ENCODE peak calls at places on chromosomes 7 and 10, in four cellular contexts. E is K562, Z is HepG2, W is A549. Y is an unnamed sample.

GRCh38 chr10:114723361-114723760 is 65.3 kb upstream of the ABLIM1 start:
- DNase-seq in E (no peak), Z (no peak), W (no peak), Y (no peak)

GRCh38 chr7:1927942-1928341 is 257.9 kb downstream of the ELFN1 start:
- DNase-seq in E (no peak), W (no peak), Z (no peak), Y (no peak)

GRCh38 chr7:13615679-13616078 is 373.8 kb downstream of the ETV1 start:
- DNase-seq in Z (no peak), E (no peak), W (no peak), Y (no peak)

GRCh38 chr10:123906884-123907652 is 15.5 kb upstream of the CPXM2 start:
- DNase-seq in W (no peak), Z (no peak), E (no peak), Y (no peak)

GRCh38 chr10:87579563-87579962 is 74.9 kb downstream of the MINPP1 start:
- DNase-seq in Z (no peak), W (no peak), E (no peak), Y (no peak)

GRCh38 chr10:5645944-5646617 is 20.3 kb downstream of the ASB13 start:
- DNase-seq in E (no peak), Z (no peak), W (no peak), Y (no peak)

GRCh38 chr10:2303169-2303568 is 565.8 kb upstream of the ADARB2 start:
- DNase-seq in E (no peak), Z (no peak), W (no peak), Y (no peak)

GRCh38 chr10:66671562-66671961 is 254.3 kb upstream of the LRRTM3 start:
- DNase-seq in W (no peak), Z (no peak), E (no peak), Y (no peak)

GRCh38 chr10:75497997-75498797 is 66.8 kb downstream of the LRMDA start:
- DNase-seq in Z (no peak), E (no peak), W (no peak), Y (no peak)

GRCh38 chr10:77637474-77637985 is at the start of gene KCNMA1:
- DNase-seq in W (peak; percentile 55), Z (no peak), E (no peak), Y (no peak)

GRCh38 chr7:6306471-6306870 is 34.0 kb upstream of the CYTH3 start:
- DNase-seq in E (no peak), W (peak; percentile 86), Z (peak; percentile 72), Y (no peak)
- TF ChIP-seq BHLHE40 in E (no peak), W (no peak), Z (no peak), Y (no peak)

GRCh38 chr7:151152935-151153513 is 14.5 kb downstream of the GBX1 start:
- DNase-seq in Z (no peak), E (no peak), W (no peak), Y (no peak)
- TF ChIP-seq POLR2AphosphoS2 in Z (no peak), E (no peak), W (no peak), Y (no peak)

GRCh38 chr7:22389892-22390291 is 32.9 kb upstream of the RAPGEF5 start:
- DNase-seq in Z (no peak), E (no peak), W (no peak), Y (no peak)

GRCh38 chr7:22386865-22387264 is 29.9 kb upstream of the RAPGEF5 start:
- DNase-seq in Z (no peak), W (no peak), E (no peak), Y (no peak)

GRCh38 chr7:22385326-22385725 is 28.4 kb upstream of the RAPGEF5 start:
- DNase-seq in E (no peak), W (no peak), Z (no peak), Y (no peak)

GRCh38 chr7:22387583-22387982 is 30.6 kb upstream of the RAPGEF5 start:
- DNase-seq in E (no peak), W (no peak), Z (no peak), Y (no peak)

GRCh38 chr7:22386206-22386858 is 29.4 kb upstream of the RAPGEF5 start:
- DNase-seq in W (no peak), Z (no peak), E (no peak), Y (peak; percentile 35)
- TF ChIP-seq BHLHE40 in W (no peak), Z (no peak), E (no peak), Y (no peak)

GRCh38 chr7:50472427-50472826 is 22.3 kb upstream of the FIGNL1 start:
- DNase-seq in E (no peak), W (no peak), Z (no peak), Y (no peak)
- TF ChIP-seq POLR2AphosphoS2 in E (no peak), W (no peak), Z (no peak), Y (no peak)

GRCh38 chr10:97913554-97913953 is 63.9 kb downstream of the GOLGA7B start:
- DNase-seq in Z (no peak), E (no peak), W (no peak), Y (no peak)

GRCh38 chr10:97915346-97915745 is 65.7 kb downstream of the GOLGA7B start:
- DNase-seq in E (no peak), W (no peak), Z (no peak), Y (no peak)

GRCh38 chr10:97914837-97915211 is 65.2 kb downstream of the GOLGA7B start:
- DNase-seq in E (peak; percentile 79), Z (peak; percentile 29), W (peak; percentile 66), Y (no peak)

GRCh38 chr10:97915761-97916160 is 66.1 kb downstream of the GOLGA7B start:
- DNase-seq in E (no peak), W (no peak), Z (no peak), Y (no peak)

GRCh38 chr10:97914171-97914836 is 64.7 kb downstream of the GOLGA7B start:
- DNase-seq in Z (no peak), W (no peak), E (no peak), Y (no peak)
- TF ChIP-seq BHLHE40 in Z (no peak), W (no peak), E (no peak), Y (no peak)

Y was measured in GM12878.